ENCODE peak calls at places on chromosomes 5 and 9, in eight cellular contexts. P, N, O, U, Y, F, A and H are unnamed samples.

GRCh38 chr9:93261281-93261680 is 77.3 kb downstream of the WNK2 start:
- DNase-seq in A (no peak), Y (no peak), P (peak; percentile 33), U (peak; percentile 37), N (no peak), F (no peak), O (peak; percentile 40), H (no peak)

GRCh38 chr5:64144429-64145215 is 21.0 kb upstream of the RNF180 start:
- DNase-seq in F (no peak), O (no peak), P (no peak), A (no peak), N (no peak), Y (no peak), U (no peak), H (no peak)

GRCh38 chr5:124121198-124121597 is 609.2 kb downstream of the CSNK1G3 start:
- DNase-seq in P (no peak), A (no peak), U (no peak), F (no peak), N (no peak), Y (no peak), O (no peak), H (no peak)

GRCh38 chr9:38404314-38404713 is 11.8 kb downstream of the ALDH1B1 start:
- DNase-seq in O (no peak), F (no peak), P (no peak), A (no peak), U (no peak), Y (no peak), N (no peak), H (no peak)

GRCh38 chr9:121947683-121948300 is 145.3 kb downstream of the TTLL11 start:
- DNase-seq in Y (no peak), O (no peak), U (no peak), F (no peak), N (no peak), A (no peak), P (peak; percentile 39), H (no peak)

GRCh38 chr5:38853753-38854470 is 8.1 kb downstream of the OSMR start:
- DNase-seq in F (no peak), N (no peak), U (peak; percentile 10), O (no peak), P (no peak), A (peak; percentile 84), Y (no peak), H (no peak)

GRCh38 chr9:98094316-98094715 is 24.7 kb downstream of the TRIM14 start:
- DNase-seq in Y (no peak), F (no peak), P (no peak), U (no peak), O (no peak), N (no peak), A (no peak), H (no peak)

GRCh38 chr9:4985376-4986266 is 549 bp downstream of the JAK2 start:
- DNase-seq in U (peak; percentile 67), O (peak; percentile 71), P (peak; percentile 55), N (peak; percentile 33), F (peak; percentile 49), A (peak; percentile 9), Y (no peak), H (peak; percentile 22)

GRCh38 chr9:21812945-21813568 is 10.6 kb downstream of the MTAP start:
- DNase-seq in A (peak; percentile 54), U (peak; percentile 82), P (peak; percentile 74), N (peak; percentile 61), F (peak; percentile 43), O (peak; percentile 87), Y (peak; percentile 21), H (peak; percentile 39)

GRCh38 chr5:175022286-175022685 is 297.9 kb downstream of the MSX2 start:
- DNase-seq in Y (no peak), N (no peak), O (no peak), U (no peak), F (no peak), P (no peak), A (no peak), H (no peak)

GRCh38 chr5:17879276-17879675 is 245.0 kb downstream of the TAF11L14 start:
- DNase-seq in U (no peak), P (no peak), Y (no peak), A (no peak), N (no peak), F (no peak), O (no peak), H (no peak)

GRCh38 chr9:109331353-109331752 is 10.5 kb upstream of the EPB41L4B start:
- DNase-seq in P (no peak), N (peak; percentile 58), O (peak; percentile 77), A (peak; percentile 95), F (no peak), U (no peak), Y (no peak), H (no peak)

GRCh38 chr9:27425827-27426716 is 98.0 kb upstream of the IFNK start:
- DNase-seq in F (no peak), N (no peak), Y (no peak), O (no peak), P (peak; percentile 19), U (no peak), A (no peak), H (no peak)

GRCh38 chr9:97703437-97704326 is 6.5 kb upstream of the XPA start:
- DNase-seq in U (no peak), Y (no peak), N (no peak), F (peak; percentile 65), A (peak; percentile 71), O (no peak), P (no peak), H (no peak)

GRCh38 chr9:79652598-79652997 is 80.8 kb downstream of the TLE4 start:
- DNase-seq in F (no peak), O (no peak), A (no peak), U (no peak), Y (no peak), N (no peak), P (no peak), H (no peak)

GRCh38 chr9:68979538-68980314 is 34.2 kb downstream of the PRKACG start:
- DNase-seq in U (no peak), A (no peak), N (peak; percentile 80), P (no peak), Y (no peak), F (no peak), O (no peak), H (peak; percentile 31)

DNA sequence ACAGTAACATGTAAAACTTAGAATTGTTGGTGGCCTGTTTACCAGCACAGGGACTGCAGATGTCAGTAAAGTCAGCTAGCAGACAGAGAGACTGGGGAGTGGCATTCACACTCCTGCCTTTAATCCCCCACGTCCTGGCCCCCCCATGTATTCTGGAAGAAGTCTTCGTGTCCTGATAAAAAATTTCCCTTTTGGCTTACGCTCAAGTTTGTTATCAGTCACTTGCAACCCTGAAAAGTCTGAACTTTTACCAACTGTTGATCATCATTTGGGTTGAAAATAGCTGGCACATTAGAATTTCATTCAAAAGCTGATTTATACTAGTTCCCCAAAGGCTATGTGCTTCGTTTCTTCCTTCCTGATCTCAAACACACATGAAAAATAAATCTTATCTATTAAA is 5.8 kb upstream of the CRHBP start:
- DNase-seq in F (no peak), O (no peak), U (no peak), N (no peak), Y (no peak), P (no peak), A (no peak), H (no peak)
- H3K27ac ChIP-seq in F (no peak overlapping the region), O (no peak overlapping the region), U (no peak overlapping the region), N (no peak overlapping the region), Y (no peak overlapping the region), P (no peak overlapping the region), A (no peak overlapping the region), H (no peak overlapping the region)

DNA sequence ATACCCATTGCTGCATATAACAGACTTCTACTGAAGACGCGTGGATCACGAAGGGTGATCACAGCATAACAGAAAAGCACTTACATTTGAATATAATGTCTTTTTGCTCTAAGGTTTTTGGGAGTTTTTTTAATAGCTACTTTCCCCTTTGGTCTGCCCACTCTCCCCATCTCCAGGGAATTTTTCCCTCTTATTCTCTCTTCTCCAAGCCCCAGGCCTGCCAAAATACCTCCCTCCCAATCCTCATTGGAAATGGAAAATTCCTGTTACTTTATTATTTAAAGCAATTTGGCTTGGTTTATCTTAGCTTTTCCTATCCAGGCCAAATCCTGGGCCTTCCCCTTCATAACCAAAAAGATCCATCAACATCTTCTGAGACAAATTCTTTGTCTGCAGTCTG is 22.3 kb upstream of the SSBP2 start:
- DNase-seq in U (no peak), P (no peak), Y (no peak), O (no peak), A (no peak), N (no peak), F (no peak), H (no peak)
- H3K4me3 ChIP-seq in U (no peak overlapping the region), P (no peak overlapping the region), Y (no peak overlapping the region), O (no peak overlapping the region), A (no peak overlapping the region), N (no peak overlapping the region), F (no peak overlapping the region), H (no peak overlapping the region)

GRCh38 chr5:107378218-107378899 is 292.4 kb downstream of the EFNA5 start:
- DNase-seq in F (no peak), Y (no peak), O (no peak), U (no peak), A (no peak), P (no peak), N (no peak), H (no peak)
- H3K4me1 ChIP-seq in F (no peaks in the 10 kb centered on the region), Y (no peaks in the 10 kb centered on the region), O (peaks cover 1% of the 10 kb centered on the region), U (peaks cover 22% of the 10 kb centered on the region), A (peaks cover 21% of the 10 kb centered on the region), P (peaks cover 36% of the 10 kb centered on the region), N (no peaks in the 10 kb centered on the region), H (no peaks in the 10 kb centered on the region)

GRCh38 chr9:126430124-126430523 is 103.5 kb downstream of the MVB12B start:
- DNase-seq in F (no peak), Y (no peak), O (no peak), P (peak; percentile 25), N (no peak), A (no peak), U (peak; percentile 43), H (no peak)

GRCh38 chr9:126431112-126431742 is 104.6 kb downstream of the MVB12B start:
- DNase-seq in O (no peak), F (no peak), N (no peak), A (no peak), Y (no peak), P (no peak), U (no peak), H (no peak)

GRCh38 chr9:126429190-126429589 is 102.6 kb downstream of the MVB12B start:
- DNase-seq in F (no peak), A (no peak), P (no peak), U (no peak), Y (no peak), O (no peak), N (no peak), H (no peak)

GRCh38 chr9:126432659-126433058 is 106.0 kb downstream of the MVB12B start:
- DNase-seq in A (no peak), Y (no peak), N (no peak), F (no peak), P (no peak), O (no peak), U (no peak), H (no peak)

DNA sequence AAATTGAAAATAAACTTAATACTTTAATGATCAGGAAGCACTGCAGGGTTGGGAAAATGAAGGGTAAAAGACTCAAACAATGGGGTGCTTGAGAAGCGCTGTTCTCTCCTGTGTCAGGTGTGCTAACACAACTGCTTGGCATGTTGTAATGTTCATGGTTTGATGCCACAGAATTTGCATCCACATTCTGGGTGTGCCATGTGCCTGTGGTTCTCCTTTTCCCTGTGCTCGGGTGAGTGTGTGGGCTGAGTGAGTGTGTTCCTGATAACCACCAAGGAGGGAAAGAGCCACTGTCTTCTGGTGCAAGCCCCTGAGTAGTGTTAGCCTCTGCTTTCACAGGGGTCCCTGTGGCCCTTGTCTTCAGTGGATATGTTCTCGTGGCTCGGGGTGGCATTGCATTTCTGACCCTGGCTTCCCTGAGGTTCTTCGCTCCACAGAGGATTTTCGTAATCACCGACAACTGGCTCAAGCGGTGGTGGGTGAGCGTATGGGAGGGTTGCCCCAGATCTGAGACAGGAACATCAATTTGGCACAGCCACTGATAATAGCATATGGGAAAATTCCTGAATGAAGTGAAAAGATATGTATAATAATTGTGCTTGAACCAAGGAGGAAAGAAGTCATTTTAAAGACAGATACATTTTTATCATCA is 102.0 kb downstream of the MVB12B start:
- DNase-seq in F (no peak), A (no peak), N (no peak), U (no peak), O (no peak), Y (no peak), P (no peak), H (no peak)
- H3K27ac ChIP-seq in F (no peak overlapping the region), A (no peak overlapping the region), N (no peak overlapping the region), U (no peak overlapping the region), O (no peak overlapping the region), Y (no peak overlapping the region), P (no peak overlapping the region), H (no peak overlapping the region)